ENCODE peak calls at places on chromosomes 4 and X, in five cellular contexts. C is endodermal cell; Y is amygdala; B is CD4-positive, alpha-beta T cell; F is stimulated activated CD4-positive, alpha-beta T cell treated with anti-CD3 and anti-CD28 coated beads, Interleukin-4, amount 100 ng/mL, for 1 hour. Z is an unnamed sample.

GRCh38 chrX:65509400-65509799 is 25.2 kb downstream of the LAS1L start:
- DNase-seq in C (no peak), Y (no peak), B (no peak), F (no peak), Z (no peak)

GRCh38 chrX:131728295-131729145 is 184.6 kb downstream of the OR13H1 start:
- DNase-seq in C (no peak), Y (no peak), B (no peak), F (no peak), Z (no peak)

GRCh38 chr4:94439606-94440005 is 12.1 kb upstream of the PDLIM5 start:
- DNase-seq in C (no peak), Y (no peak), B (no peak), F (no peak), Z (no peak)

GRCh38 chr4:123114915-123115756 is 192.7 kb upstream of the NUDT6 start:
- DNase-seq in C (peak), Y (no peak), B (no peak), F (no peak), Z (no peak)

GRCh38 chrX:9788908-9789307 is 2.7 kb downstream of the SHROOM2 start:
- DNase-seq in C (no peak), Y (no peak), B (no peak), F (no peak), Z (no peak)

GRCh38 chr4:145545538-145546224 is 64.0 kb downstream of the SMAD1 start:
- DNase-seq in C (no peak), Y (no peak), B (no peak), F (no peak), Z (no peak)

GRCh38 chr4:163592207-163592606 is 97.7 kb downstream of the TMA16 start:
- DNase-seq in C (no peak), Y (no peak), B (no peak), F (no peak), Z (no peak)

GRCh38 chr4:6566582-6567190 is 8.3 kb upstream of the MAN2B2 start:
- DNase-seq in C (no peak), Y (no peak), B (no peak), F (no peak), Z (no peak)

GRCh38 chrX:4825550-4825949 is 1112.1 kb upstream of the PRKX start:
- DNase-seq in C (no peak), Y (no peak), B (no peak), F (no peak), Z (no peak)

GRCh38 chr4:1172228-1172851 is at the start of gene SPON2:
- DNase-seq in C (peak), Y (no peak), B (no peak), F (no peak), Z (no peak)

GRCh38 chr4:21888195-21888976 is 60.2 kb downstream of the KCNIP4 start:
- DNase-seq in C (no peak), Y (no peak), B (no peak), F (no peak), Z (no peak)